ENCODE peak calls at places on chromosomes 2 and 18, in nine cellular contexts. One of them, this sample, is unnamed.

GRCh38 chr2:156156580-156156979 is 175.9 kb downstream of the NR4A2 start:
- DNase-seq in stimulated activated CD8-positive, alpha-beta memory T cell treated with anti-CD3 and anti-CD28 coated beads, Interleukin-15, amount 100 ng/mL, for 24 hours: no peak
- DNase-seq in gastrocnemius medialis: no peak
- DNase-seq in non-pigmented ciliary epithelial cell: no peak
- DNase-seq in activated CD8-positive, alpha-beta memory T cell treated with anti-CD3 and anti-CD28 coated beads for 48 hours: no peak
- DNase-seq in choroid plexus epithelial cell: no peak
- DNase-seq in NCI-H1092 treated with DMSO at 0.1 percent for 48 hours: no peak
- DNase-seq in effector memory CD4-positive, alpha-beta T cell: no peak
- DNase-seq in NCI-H1105 treated with DMSO at 0.1 percent for 48 hours: no peak
- DNase-seq in this sample: no peak

GRCh38 chr18:44298566-44298965 is 382.1 kb upstream of the SETBP1 start:
- DNase-seq in NCI-H1092 treated with DMSO at 0.1 percent for 48 hours: no peak
- DNase-seq in effector memory CD4-positive, alpha-beta T cell: no peak
- DNase-seq in stimulated activated CD8-positive, alpha-beta memory T cell treated with anti-CD3 and anti-CD28 coated beads, Interleukin-15, amount 100 ng/mL, for 24 hours: no peak
- DNase-seq in choroid plexus epithelial cell: no peak
- DNase-seq in gastrocnemius medialis: no peak
- DNase-seq in activated CD8-positive, alpha-beta memory T cell treated with anti-CD3 and anti-CD28 coated beads for 48 hours: no peak
- DNase-seq in NCI-H1105 treated with DMSO at 0.1 percent for 48 hours: no peak
- DNase-seq in non-pigmented ciliary epithelial cell: no peak
- DNase-seq in this sample: no peak

GRCh38 chr18:38768504-38768903 is 1202.9 kb upstream of the CELF4 start:
- DNase-seq in stimulated activated CD8-positive, alpha-beta memory T cell treated with anti-CD3 and anti-CD28 coated beads, Interleukin-15, amount 100 ng/mL, for 24 hours: no peak
- DNase-seq in choroid plexus epithelial cell: no peak
- DNase-seq in gastrocnemius medialis: no peak
- DNase-seq in activated CD8-positive, alpha-beta memory T cell treated with anti-CD3 and anti-CD28 coated beads for 48 hours: no peak
- DNase-seq in NCI-H1092 treated with DMSO at 0.1 percent for 48 hours: no peak
- DNase-seq in non-pigmented ciliary epithelial cell: no peak
- DNase-seq in effector memory CD4-positive, alpha-beta T cell: no peak
- DNase-seq in NCI-H1105 treated with DMSO at 0.1 percent for 48 hours: no peak
- DNase-seq in this sample: no peak

GRCh38 chr2:42904576-42904876 is 112.1 kb upstream of the HAAO start:
- DNase-seq in choroid plexus epithelial cell: no peak
- DNase-seq in activated CD8-positive, alpha-beta memory T cell treated with anti-CD3 and anti-CD28 coated beads for 48 hours: no peak
- DNase-seq in gastrocnemius medialis: no peak
- DNase-seq in NCI-H1105 treated with DMSO at 0.1 percent for 48 hours: no peak
- DNase-seq in NCI-H1092 treated with DMSO at 0.1 percent for 48 hours: no peak
- DNase-seq in non-pigmented ciliary epithelial cell: no peak
- DNase-seq in effector memory CD4-positive, alpha-beta T cell: no peak
- DNase-seq in stimulated activated CD8-positive, alpha-beta memory T cell treated with anti-CD3 and anti-CD28 coated beads, Interleukin-15, amount 100 ng/mL, for 24 hours: no peak
- DNase-seq in this sample: no peak

GRCh38 chr2:219552382-219553167 is 8.7 kb downstream of the TMEM198 start:
- DNase-seq in non-pigmented ciliary epithelial cell: no peak
- DNase-seq in NCI-H1105 treated with DMSO at 0.1 percent for 48 hours: peak
- DNase-seq in NCI-H1092 treated with DMSO at 0.1 percent for 48 hours: peak
- DNase-seq in activated CD8-positive, alpha-beta memory T cell treated with anti-CD3 and anti-CD28 coated beads for 48 hours: peak
- DNase-seq in stimulated activated CD8-positive, alpha-beta memory T cell treated with anti-CD3 and anti-CD28 coated beads, Interleukin-15, amount 100 ng/mL, for 24 hours: peak
- DNase-seq in gastrocnemius medialis: peak
- DNase-seq in choroid plexus epithelial cell: peak
- DNase-seq in effector memory CD4-positive, alpha-beta T cell: peak
- DNase-seq in this sample: peak

GRCh38 chr2:79619976-79620375 is 107.1 kb downstream of the CTNNA2 start:
- DNase-seq in choroid plexus epithelial cell: no peak
- DNase-seq in activated CD8-positive, alpha-beta memory T cell treated with anti-CD3 and anti-CD28 coated beads for 48 hours: no peak
- DNase-seq in NCI-H1092 treated with DMSO at 0.1 percent for 48 hours: no peak
- DNase-seq in stimulated activated CD8-positive, alpha-beta memory T cell treated with anti-CD3 and anti-CD28 coated beads, Interleukin-15, amount 100 ng/mL, for 24 hours: no peak
- DNase-seq in effector memory CD4-positive, alpha-beta T cell: no peak
- DNase-seq in gastrocnemius medialis: no peak
- DNase-seq in non-pigmented ciliary epithelial cell: no peak
- DNase-seq in NCI-H1105 treated with DMSO at 0.1 percent for 48 hours: no peak
- DNase-seq in this sample: no peak

GRCh38 chr2:68971591-68972231 is 2.7 kb upstream of the GKN1 start:
- DNase-seq in NCI-H1092 treated with DMSO at 0.1 percent for 48 hours: no peak
- DNase-seq in stimulated activated CD8-positive, alpha-beta memory T cell treated with anti-CD3 and anti-CD28 coated beads, Interleukin-15, amount 100 ng/mL, for 24 hours: no peak
- DNase-seq in effector memory CD4-positive, alpha-beta T cell: no peak
- DNase-seq in non-pigmented ciliary epithelial cell: peak
- DNase-seq in NCI-H1105 treated with DMSO at 0.1 percent for 48 hours: no peak
- DNase-seq in gastrocnemius medialis: no peak
- DNase-seq in activated CD8-positive, alpha-beta memory T cell treated with anti-CD3 and anti-CD28 coated beads for 48 hours: no peak
- DNase-seq in choroid plexus epithelial cell: peak
- DNase-seq in this sample: no peak

GRCh38 chr2:232353096-232353495 is 25.5 kb upstream of the ALPP start:
- DNase-seq in NCI-H1092 treated with DMSO at 0.1 percent for 48 hours: no peak
- DNase-seq in stimulated activated CD8-positive, alpha-beta memory T cell treated with anti-CD3 and anti-CD28 coated beads, Interleukin-15, amount 100 ng/mL, for 24 hours: no peak
- DNase-seq in effector memory CD4-positive, alpha-beta T cell: no peak
- DNase-seq in choroid plexus epithelial cell: no peak
- DNase-seq in NCI-H1105 treated with DMSO at 0.1 percent for 48 hours: no peak
- DNase-seq in gastrocnemius medialis: no peak
- DNase-seq in non-pigmented ciliary epithelial cell: no peak
- DNase-seq in activated CD8-positive, alpha-beta memory T cell treated with anti-CD3 and anti-CD28 coated beads for 48 hours: no peak
- DNase-seq in this sample: no peak

GRCh38 chr2:70767094-70767698 is 804 bp downstream of the ADD2 start:
- DNase-seq in non-pigmented ciliary epithelial cell: no peak
- DNase-seq in gastrocnemius medialis: no peak
- DNase-seq in NCI-H1092 treated with DMSO at 0.1 percent for 48 hours: peak
- DNase-seq in stimulated activated CD8-positive, alpha-beta memory T cell treated with anti-CD3 and anti-CD28 coated beads, Interleukin-15, amount 100 ng/mL, for 24 hours: no peak
- DNase-seq in activated CD8-positive, alpha-beta memory T cell treated with anti-CD3 and anti-CD28 coated beads for 48 hours: no peak
- DNase-seq in choroid plexus epithelial cell: no peak
- DNase-seq in effector memory CD4-positive, alpha-beta T cell: no peak
- DNase-seq in NCI-H1105 treated with DMSO at 0.1 percent for 48 hours: peak
- DNase-seq in this sample: no peak

GRCh38 chr2:222483513-222484039 is 59.2 kb downstream of the SGPP2 start:
- DNase-seq in choroid plexus epithelial cell: no peak
- DNase-seq in NCI-H1105 treated with DMSO at 0.1 percent for 48 hours: peak
- DNase-seq in non-pigmented ciliary epithelial cell: no peak
- DNase-seq in stimulated activated CD8-positive, alpha-beta memory T cell treated with anti-CD3 and anti-CD28 coated beads, Interleukin-15, amount 100 ng/mL, for 24 hours: no peak
- DNase-seq in gastrocnemius medialis: no peak
- DNase-seq in NCI-H1092 treated with DMSO at 0.1 percent for 48 hours: peak
- DNase-seq in activated CD8-positive, alpha-beta memory T cell treated with anti-CD3 and anti-CD28 coated beads for 48 hours: no peak
- DNase-seq in effector memory CD4-positive, alpha-beta T cell: no peak
- DNase-seq in this sample: no peak

GRCh38 chr2:155525194-155525593 is 807.3 kb downstream of the NR4A2 start:
- DNase-seq in non-pigmented ciliary epithelial cell: no peak
- DNase-seq in gastrocnemius medialis: no peak
- DNase-seq in NCI-H1105 treated with DMSO at 0.1 percent for 48 hours: no peak
- DNase-seq in effector memory CD4-positive, alpha-beta T cell: no peak
- DNase-seq in stimulated activated CD8-positive, alpha-beta memory T cell treated with anti-CD3 and anti-CD28 coated beads, Interleukin-15, amount 100 ng/mL, for 24 hours: no peak
- DNase-seq in NCI-H1092 treated with DMSO at 0.1 percent for 48 hours: peak
- DNase-seq in activated CD8-positive, alpha-beta memory T cell treated with anti-CD3 and anti-CD28 coated beads for 48 hours: no peak
- DNase-seq in choroid plexus epithelial cell: no peak
- DNase-seq in this sample: no peak

GRCh38 chr2:202149155-202149762 is 76.2 kb downstream of the KIAA2012 start:
- DNase-seq in activated CD8-positive, alpha-beta memory T cell treated with anti-CD3 and anti-CD28 coated beads for 48 hours: no peak
- DNase-seq in non-pigmented ciliary epithelial cell: no peak
- DNase-seq in choroid plexus epithelial cell: peak
- DNase-seq in stimulated activated CD8-positive, alpha-beta memory T cell treated with anti-CD3 and anti-CD28 coated beads, Interleukin-15, amount 100 ng/mL, for 24 hours: no peak
- DNase-seq in effector memory CD4-positive, alpha-beta T cell: no peak
- DNase-seq in NCI-H1105 treated with DMSO at 0.1 percent for 48 hours: no peak
- DNase-seq in NCI-H1092 treated with DMSO at 0.1 percent for 48 hours: no peak
- DNase-seq in gastrocnemius medialis: no peak
- DNase-seq in this sample: no peak

GRCh38 chr2:101559576-101559975 is 84.7 kb upstream of the RFX8 start:
- DNase-seq in effector memory CD4-positive, alpha-beta T cell: no peak
- DNase-seq in non-pigmented ciliary epithelial cell: no peak
- DNase-seq in choroid plexus epithelial cell: no peak
- DNase-seq in NCI-H1092 treated with DMSO at 0.1 percent for 48 hours: no peak
- DNase-seq in stimulated activated CD8-positive, alpha-beta memory T cell treated with anti-CD3 and anti-CD28 coated beads, Interleukin-15, amount 100 ng/mL, for 24 hours: no peak
- DNase-seq in gastrocnemius medialis: peak
- DNase-seq in NCI-H1105 treated with DMSO at 0.1 percent for 48 hours: no peak
- DNase-seq in activated CD8-positive, alpha-beta memory T cell treated with anti-CD3 and anti-CD28 coated beads for 48 hours: no peak
- DNase-seq in this sample: no peak

GRCh38 chr2:99417396-99417795 is 72.4 kb downstream of the REV1 start:
- DNase-seq in choroid plexus epithelial cell: no peak
- DNase-seq in stimulated activated CD8-positive, alpha-beta memory T cell treated with anti-CD3 and anti-CD28 coated beads, Interleukin-15, amount 100 ng/mL, for 24 hours: no peak
- DNase-seq in effector memory CD4-positive, alpha-beta T cell: no peak
- DNase-seq in NCI-H1092 treated with DMSO at 0.1 percent for 48 hours: no peak
- DNase-seq in NCI-H1105 treated with DMSO at 0.1 percent for 48 hours: no peak
- DNase-seq in non-pigmented ciliary epithelial cell: no peak
- DNase-seq in gastrocnemius medialis: no peak
- DNase-seq in activated CD8-positive, alpha-beta memory T cell treated with anti-CD3 and anti-CD28 coated beads for 48 hours: no peak
- DNase-seq in this sample: no peak

GRCh38 chr2:174634130-174635014 is 36.8 kb upstream of the WIPF1 start:
- DNase-seq in non-pigmented ciliary epithelial cell: no peak
- DNase-seq in activated CD8-positive, alpha-beta memory T cell treated with anti-CD3 and anti-CD28 coated beads for 48 hours: peak
- DNase-seq in stimulated activated CD8-positive, alpha-beta memory T cell treated with anti-CD3 and anti-CD28 coated beads, Interleukin-15, amount 100 ng/mL, for 24 hours: no peak
- DNase-seq in NCI-H1092 treated with DMSO at 0.1 percent for 48 hours: no peak
- DNase-seq in NCI-H1105 treated with DMSO at 0.1 percent for 48 hours: no peak
- DNase-seq in gastrocnemius medialis: no peak
- DNase-seq in choroid plexus epithelial cell: peak
- DNase-seq in effector memory CD4-positive, alpha-beta T cell: peak
- DNase-seq in this sample: peak

GRCh38 chr18:4960578-4960977 is 236.5 kb downstream of the AKAIN1 start:
- DNase-seq in effector memory CD4-positive, alpha-beta T cell: no peak
- DNase-seq in stimulated activated CD8-positive, alpha-beta memory T cell treated with anti-CD3 and anti-CD28 coated beads, Interleukin-15, amount 100 ng/mL, for 24 hours: no peak
- DNase-seq in non-pigmented ciliary epithelial cell: no peak
- DNase-seq in gastrocnemius medialis: no peak
- DNase-seq in NCI-H1105 treated with DMSO at 0.1 percent for 48 hours: no peak
- DNase-seq in choroid plexus epithelial cell: no peak
- DNase-seq in activated CD8-positive, alpha-beta memory T cell treated with anti-CD3 and anti-CD28 coated beads for 48 hours: no peak
- DNase-seq in NCI-H1092 treated with DMSO at 0.1 percent for 48 hours: no peak
- DNase-seq in this sample: no peak

GRCh38 chr2:101790856-101791255 is 93.3 kb downstream of the MAP4K4 start:
- DNase-seq in NCI-H1092 treated with DMSO at 0.1 percent for 48 hours: no peak
- DNase-seq in NCI-H1105 treated with DMSO at 0.1 percent for 48 hours: no peak
- DNase-seq in stimulated activated CD8-positive, alpha-beta memory T cell treated with anti-CD3 and anti-CD28 coated beads, Interleukin-15, amount 100 ng/mL, for 24 hours: no peak
- DNase-seq in choroid plexus epithelial cell: peak
- DNase-seq in activated CD8-positive, alpha-beta memory T cell treated with anti-CD3 and anti-CD28 coated beads for 48 hours: no peak
- DNase-seq in non-pigmented ciliary epithelial cell: no peak
- DNase-seq in gastrocnemius medialis: peak
- DNase-seq in effector memory CD4-positive, alpha-beta T cell: no peak
- DNase-seq in this sample: no peak

GRCh38 chr2:112724611-112725525 is 4.0 kb downstream of the NT5DC4 start:
- DNase-seq in effector memory CD4-positive, alpha-beta T cell: no peak
- DNase-seq in choroid plexus epithelial cell: peak
- DNase-seq in activated CD8-positive, alpha-beta memory T cell treated with anti-CD3 and anti-CD28 coated beads for 48 hours: no peak
- DNase-seq in stimulated activated CD8-positive, alpha-beta memory T cell treated with anti-CD3 and anti-CD28 coated beads, Interleukin-15, amount 100 ng/mL, for 24 hours: no peak
- DNase-seq in NCI-H1092 treated with DMSO at 0.1 percent for 48 hours: no peak
- DNase-seq in gastrocnemius medialis: no peak
- DNase-seq in non-pigmented ciliary epithelial cell: no peak
- DNase-seq in NCI-H1105 treated with DMSO at 0.1 percent for 48 hours: no peak
- DNase-seq in this sample: peak

This sample was measured in GDM1.